ENCODE peak calls at places on chromosomes 2 and 18, in four cellular contexts. O is AG04450, J is heart left ventricle, K is foreskin fibroblast. H is an unnamed sample.
A peak's percentile ranks its signal among the peaks of the same experiment; 100 is the strongest.

GRCh38 chr2:159091981-159092380 is 123.5 kb downstream of the TANC1 start:
- DNase-seq in K (no peak), J (no peak), O (no peak), H (peak; percentile 31)

GRCh38 chr2:152062130-152063091 is 36.4 kb downstream of the CACNB4 start:
- DNase-seq in J (peak; percentile 33), O (peak; percentile 20), K (peak; percentile 62), H (no peak)

GRCh38 chr18:3058328-3059191 is 45.6 kb upstream of the LPIN2 start:
- DNase-seq in K (no peak), O (no peak), J (no peak), H (no peak)

GRCh38 chr2:188607501-188607900 is 315.8 kb downstream of the GULP1 start:
- DNase-seq in K (no peak), J (no peak), O (no peak), H (no peak)

GRCh38 chr2:120934221-120934639 is 198.6 kb downstream of the GLI2 start:
- DNase-seq in J (no peak), K (no peak), O (no peak), H (no peak)

GRCh38 chr18:7808054-7808453 is 240.9 kb downstream of the PTPRM start:
- DNase-seq in K (no peak), J (no peak), O (no peak), H (no peak)

GRCh38 chr2:174026122-174026845 is 61.1 kb upstream of the SP3 start:
- DNase-seq in J (no peak), K (no peak), O (no peak), H (no peak)

GRCh38 chr2:169082995-169083394 is 13.6 kb downstream of the DHRS9 start:
- DNase-seq in J (no peak), O (no peak), K (no peak), H (no peak)

GRCh38 chr2:127389778-127390435 is 2.1 kb upstream of the MAP3K2 start:
- DNase-seq in O (no peak), J (no peak), K (no peak), H (no peak)

GRCh38 chr18:35495821-35496368 is 1.9 kb downstream of the INO80C start:
- DNase-seq in K (no peak), O (peak; percentile 29), J (no peak), H (no peak)

GRCh38 chr18:49028091-49028490 is 77.3 kb upstream of the SMAD7 start:
- DNase-seq in J (no peak), K (no peak), O (no peak), H (no peak)

GRCh38 chr2:164522561-164522981 is 98.7 kb downstream of the GRB14 start:
- DNase-seq in J (no peak), K (no peak), O (no peak), H (no peak)

GRCh38 chr2:40043641-40044040 is 264.6 kb upstream of the THUMPD2 start:
- DNase-seq in J (no peak), O (no peak), K (no peak), H (no peak)

GRCh38 chr2:176522271-176522670 is 253.0 kb downstream of the MTX2 start:
- DNase-seq in J (no peak), O (no peak), K (no peak), H (no peak)

GRCh38 chr18:39624934-39625333 is 2059.3 kb upstream of the CELF4 start:
- DNase-seq in O (peak; percentile 67), K (peak; percentile 23), J (no peak), H (no peak)

GRCh38 chr2:111161971-111162370 is 41.3 kb downstream of the BCL2L11 start:
- DNase-seq in K (no peak), J (peak; percentile 79), O (no peak), H (no peak)

GRCh38 chr2:206158563-206159345 is 490 bp downstream of the NDUFS1 start:
- DNase-seq in J (no peak), O (no peak), K (no peak), H (no peak)

GRCh38 chr2:42254186-42254911 is 85.2 kb downstream of the EML4 start:
- DNase-seq in K (no peak), J (no peak), O (no peak), H (no peak)

GRCh38 chr2:177338177-177338721 is 54.3 kb upstream of the AGPS start:
- DNase-seq in O (no peak), J (no peak), K (peak; percentile 69), H (no peak)

GRCh38 chr2:23925702-23926288 is 1.1 kb downstream of the ATAD2B start:
- DNase-seq in O (no peak), K (peak; percentile 59), J (peak; percentile 53), H (peak; percentile 33)

GRCh38 chr18:29188760-29189159 is 1011.8 kb upstream of the CDH2 start:
- DNase-seq in J (no peak), K (no peak), O (no peak), H (no peak)

GRCh38 chr2:110720547-110720946 is 11.8 kb upstream of the ACOXL start:
- DNase-seq in J (peak; percentile 35), K (no peak), O (no peak), H (no peak)

GRCh38 chr2:50831666-50832065 is 200.3 kb downstream of the NRXN1 start:
- DNase-seq in J (no peak), O (no peak), K (no peak), H (no peak)

GRCh38 chr18:73093687-73094250 is 226.0 kb upstream of the NETO1 start:
- DNase-seq in O (no peak), J (no peak), K (peak; percentile 7), H (no peak)

GRCh38 chr2:205424326-205424725 is 258.0 kb upstream of the NRP2 start:
- DNase-seq in O (no peak), J (no peak), K (no peak), H (no peak)

GRCh38 chr18:29062921-29063320 is 886.0 kb upstream of the CDH2 start:
- DNase-seq in K (no peak), O (no peak), J (no peak), H (no peak)

GRCh38 chr2:39243469-39244123 is at the start of gene CDKL4:
- DNase-seq in J (no peak), K (no peak), O (no peak), H (peak; percentile 47)

GRCh38 chr2:119126650-119127049 is 31.9 kb downstream of the C1QL2 start:
- DNase-seq in O (no peak), J (no peak), K (peak; percentile 1), H (peak; percentile 29)

GRCh38 chr2:35080231-35080905 is 1275.2 kb upstream of the CRIM1 start:
- DNase-seq in K (no peak), O (no peak), J (no peak), H (no peak)

GRCh38 chr2:232525796-232526195 is at the start of gene CHRND:
- DNase-seq in J (no peak), O (no peak), K (no peak), H (no peak)

GRCh38 chr2:84694088-84694622 is 177.9 kb downstream of the DNAH6 start:
- DNase-seq in J (no peak), K (no peak), O (no peak), H (peak; percentile 71)

GRCh38 chr2:37632310-37632709 is 39.1 kb downstream of the CDC42EP3 start:
- DNase-seq in O (no peak), K (no peak), J (no peak), H (no peak)

GRCh38 chr2:96315400-96316071 is 9.6 kb upstream of the ITPRIPL1 start:
- DNase-seq in K (peak; percentile 50), J (no peak), O (no peak), H (peak; percentile 60)

GRCh38 chr2:96800762-96801463 is 15.2 kb upstream of the CNNM3 start:
- DNase-seq in O (no peak), K (peak; percentile 30), J (peak; percentile 71), H (peak; percentile 76)

GRCh38 chr2:161237397-161238263 is 70.6 kb upstream of the PSMD14 start:
- DNase-seq in O (no peak), J (peak; percentile 46), K (peak; percentile 56), H (peak; percentile 14)

GRCh38 chr2:69767034-69767433 is 25.1 kb downstream of the ANXA4 start:
- DNase-seq in O (peak; percentile 79), K (peak; percentile 95), J (no peak), H (no peak)

GRCh38 chr2:76197842-76198448 is 487.2 kb upstream of the GCFC2 start:
- DNase-seq in O (peak; percentile 44), J (peak; percentile 26), K (peak; percentile 1), H (no peak)
- TF ChIP-seq CTCF in O (peak; percentile 73), J (peak; percentile 72), K (peak; percentile 62), H (peak; percentile 68)

GRCh38 chr2:54570925-54571694 is 115.0 kb downstream of the SPTBN1 start:
- DNase-seq in K (peak; percentile 88), O (peak; percentile 67), J (peak; percentile 56), H (peak; percentile 45)
- H3K4me3 ChIP-seq in K (no peak overlapping the region), O (no peak overlapping the region), J (no peak overlapping the region), H (peak overlapping the region; percentile 13)

GRCh38 chr18:79788096-79789085 is 9.3 kb upstream of the KCNG2 start:
- DNase-seq in K (no peak), O (no peak), J (no peak), H (no peak)
- TF ChIP-seq CTCF in K (no peak), O (peak; percentile 10), J (no peak), H (no peak)

GRCh38 chr2:210496512-210496911 is 20.0 kb upstream of the LANCL1 start:
- DNase-seq in O (no peak), K (no peak), J (no peak), H (no peak)

DNA sequence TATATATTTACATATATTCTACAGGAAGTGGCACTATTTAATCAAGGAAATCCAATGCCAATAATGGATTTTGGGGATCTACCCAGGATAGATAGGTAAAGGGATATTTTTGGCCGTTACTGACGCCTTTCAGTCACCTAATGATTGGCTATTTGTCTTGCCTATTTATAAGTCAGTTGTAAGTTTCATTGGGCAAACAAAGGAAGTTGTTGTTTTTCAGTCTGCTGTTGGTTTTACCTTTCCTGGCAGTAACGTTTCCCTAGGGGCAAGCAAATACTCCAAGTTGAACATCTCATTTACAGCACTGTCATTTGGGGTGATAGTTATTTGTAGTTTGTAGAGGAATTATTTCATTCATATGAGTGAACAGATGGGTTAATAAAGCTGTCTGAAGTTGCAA is 17.0 kb upstream of the LANCL1 start:
- DNase-seq in K (no peak), O (no peak), J (no peak), H (no peak)
- H3K4me3 ChIP-seq in K (no peak overlapping the region), O (no peak overlapping the region), J (no peak overlapping the region), H (no peak overlapping the region)

H was measured in CD8-positive, alpha-beta T cell.